ENCODE peak calls at places on chromosomes 3 and 15, in four cellular contexts. E, L, X and V are unnamed samples.

GRCh38 chr3:146968204-146968651 is 363.1 kb upstream of the PLSCR5 start:
- DNase-seq in X (no peak), E (no peak), L (no peak), V (no peak)

GRCh38 chr3:177146646-177147045 is 50.6 kb downstream of the TBL1XR1 start:
- DNase-seq in E (no peak), X (no peak), L (no peak), V (no peak)

GRCh38 chr15:100206643-100207042 is 135.1 kb downstream of the ADAMTS17 start:
- DNase-seq in L (no peak), E (no peak), X (no peak), V (no peak)

GRCh38 chr3:131083190-131083863 is 56.6 kb downstream of the NEK11 start:
- DNase-seq in X (no peak), E (no peak), L (no peak), V (no peak)

GRCh38 chr3:118110196-118110595 is 924.5 kb downstream of the IGSF11 start:
- DNase-seq in E (no peak), X (no peak), L (no peak), V (no peak)

GRCh38 chr3:55664387-55664786 is 177.3 kb upstream of the WNT5A start:
- DNase-seq in L (no peak), X (no peak), E (no peak), V (no peak)

GRCh38 chr3:119170821-119171220 is 2.6 kb upstream of the UPK1B start:
- DNase-seq in X (no peak), L (no peak), E (no peak), V (no peak)

GRCh38 chr15:50830477-50831354 is 65.2 kb upstream of the SPPL2A start:
- DNase-seq in X (no peak), L (no peak), E (no peak), V (no peak)

GRCh38 chr3:46664188-46664970 is 29.1 kb downstream of the ALS2CL start:
- DNase-seq in X (no peak), E (no peak), L (no peak), V (no peak)

GRCh38 chr3:137304313-137305056 is 346.7 kb downstream of the IL20RB start:
- DNase-seq in E (no peak), X (peak), L (no peak), V (no peak)

GRCh38 chr15:68821190-68821897 is 649 bp upstream of the ANP32A start:
- DNase-seq in L (no peak), X (no peak), E (peak), V (peak)

GRCh38 chr3:66378256-66378655 is 122.6 kb downstream of the LRIG1 start:
- DNase-seq in X (no peak), L (no peak), E (peak), V (peak)

GRCh38 chr15:83558146-83558545 is 95.8 kb upstream of the ADAMTSL3 start:
- DNase-seq in L (no peak), E (no peak), X (no peak), V (no peak)

GRCh38 chr3:10495003-10495402 is 10.4 kb downstream of the ATP2B2 start:
- DNase-seq in L (peak), E (peak), X (no peak), V (peak)

GRCh38 chr3:101900316-101900715 is 51.0 kb downstream of the NFKBIZ start:
- DNase-seq in L (no peak), X (no peak), E (no peak), V (no peak)

GRCh38 chr15:62122249-62122648 is 42.8 kb downstream of the C2CD4B start:
- DNase-seq in L (no peak), X (no peak), E (no peak), V (no peak)

GRCh38 chr3:194019766-194020165 is 116.2 kb upstream of the HES1 start:
- DNase-seq in X (no peak), E (no peak), L (no peak), V (no peak)

DNA sequence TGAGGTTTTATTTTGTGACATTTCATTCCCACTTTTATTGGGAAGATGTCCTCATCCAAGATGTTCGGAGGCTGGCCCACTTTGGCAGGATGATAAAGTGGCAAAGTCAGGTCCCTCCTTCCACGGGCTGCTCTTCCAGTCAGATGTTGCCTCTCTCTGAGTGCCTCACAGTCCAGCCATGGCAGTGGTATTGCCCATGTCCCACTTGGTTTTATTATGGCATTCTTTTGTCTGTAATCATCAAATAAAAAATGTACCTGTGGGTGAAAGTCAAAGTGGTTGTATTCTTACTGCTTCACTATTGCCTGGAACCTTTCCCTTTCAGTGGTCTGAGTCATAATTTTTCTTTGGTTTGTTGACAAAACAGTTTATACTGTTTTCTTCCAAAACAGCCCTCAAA is 20.2 kb downstream of the ARNT2 start:
- DNase-seq in E (no peak), X (no peak), L (no peak), V (no peak)
- TF ChIP-seq PHF8 in E (no peak), X (no peak), L (no peak), V (no peak)

GRCh38 chr3:182115328-182116045 is 403.8 kb downstream of the SOX2 start:
- DNase-seq in L (no peak), E (no peak), X (no peak), V (no peak)
- TF ChIP-seq PHF8 in L (no peak), E (no peak), X (no peak), V (no peak)

GRCh38 chr3:195909294-195909644 is 918 bp upstream of the TNK2 start:
- DNase-seq in E (no peak), X (peak), L (no peak), V (no peak)

GRCh38 chr3:195909645-195910498 is 1.5 kb upstream of the TNK2 start:
- DNase-seq in L (peak), X (peak), E (peak), V (peak)

GRCh38 chr3:195906865-195907729 is 1.3 kb downstream of the TNK2 start:
- DNase-seq in X (no peak), E (no peak), L (no peak), V (no peak)

GRCh38 chr3:195907730-195908438 is 467 bp downstream of the TNK2 start:
- DNase-seq in E (peak), X (no peak), L (no peak), V (peak)

GRCh38 chr3:195908439-195909293 is at the start of gene TNK2:
- DNase-seq in X (peak), L (no peak), E (no peak), V (no peak)
- TF ChIP-seq PHF8 in X (no peak), L (no peak), E (peak), V (no peak)

GRCh38 chr3:12871404-12871983 is 30.1 kb upstream of the RPL32 start:
- DNase-seq in X (no peak), L (no peak), E (no peak), V (no peak)

GRCh38 chr3:12870942-12871341 is 29.6 kb upstream of the RPL32 start:
- DNase-seq in X (no peak), L (no peak), E (no peak), V (no peak)

GRCh38 chr3:12868039-12869024 is 27.0 kb upstream of the RPL32 start:
- DNase-seq in X (peak), L (peak), E (peak), V (peak)

GRCh38 chr3:12866836-12867235 is 25.5 kb upstream of the RPL32 start:
- DNase-seq in X (no peak), L (no peak), E (no peak), V (no peak)

GRCh38 chr3:12869025-12869695 is 27.8 kb upstream of the RPL32 start:
- DNase-seq in E (peak), L (no peak), X (peak), V (peak)
- TF ChIP-seq PHF8 in E (no peak), L (no peak), X (no peak), V (no peak)

GRCh38 chr3:196793224-196793623 is 53.6 kb downstream of the PAK2 start:
- DNase-seq in X (no peak), E (no peak), L (peak), V (peak)
- TF ChIP-seq PHF8 in X (no peak), E (no peak), L (no peak), V (no peak)

GRCh38 chr3:62260655-62261054 is 112.7 kb downstream of the FEZF2 start:
- DNase-seq in E (no peak), X (no peak), L (no peak), V (no peak)

GRCh38 chr3:62261800-62262199 is 111.5 kb downstream of the FEZF2 start:
- DNase-seq in X (no peak), L (no peak), E (no peak), V (no peak)

GRCh38 chr3:62261121-62261520 is 112.2 kb downstream of the FEZF2 start:
- DNase-seq in E (no peak), X (no peak), L (no peak), V (no peak)

GRCh38 chr3:62266668-62267283 is 106.6 kb downstream of the FEZF2 start:
- DNase-seq in E (no peak), X (no peak), L (no peak), V (no peak)

DNA sequence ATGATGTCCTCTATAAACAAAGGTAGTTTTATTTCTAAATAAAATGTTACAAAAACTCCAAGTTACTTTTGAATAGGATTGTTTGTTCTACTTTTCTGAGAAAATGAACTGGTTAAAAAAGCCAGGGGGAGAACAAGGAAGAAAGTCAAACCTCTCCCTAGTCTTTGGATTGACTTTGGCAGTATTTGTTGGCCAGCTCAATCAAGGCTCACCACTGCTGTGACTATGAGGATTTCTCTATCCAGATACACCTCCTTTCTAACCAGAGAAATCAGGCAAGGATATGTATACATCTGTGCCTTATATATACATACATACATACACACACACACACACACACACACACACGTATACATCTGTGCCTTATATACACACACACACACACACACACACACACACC is 107.8 kb downstream of the FEZF2 start:
- DNase-seq in X (no peak), L (no peak), E (no peak), V (no peak)
- TF ChIP-seq PHF8 in X (no peak), L (no peak), E (no peak), V (no peak)

GRCh38 chr3:71372369-71372768 is 211.2 kb downstream of the FOXP1 start:
- DNase-seq in L (peak), E (no peak), X (no peak), V (no peak)
- TF ChIP-seq PHF8 in L (no peak), E (no peak), X (no peak), V (no peak)

GRCh38 chr3:149720918-149721317 is 31.4 kb downstream of the COMMD2 start:
- DNase-seq in E (no peak), X (no peak), L (no peak), V (no peak)
- TF ChIP-seq PHF8 in E (no peak), X (no peak), L (no peak), V (no peak)

GRCh38 chr3:24936574-24936973 is 441.9 kb upstream of the THRB start:
- DNase-seq in X (no peak), L (no peak), E (no peak), V (no peak)
- TF ChIP-seq PHF8 in X (no peak), L (no peak), E (no peak), V (no peak)